ENCODE peak calls at places on chromosomes 3 and 15, in five cellular contexts. U, M, Z, L and C are unnamed samples.

GRCh38 chr15:91099616-91100560 is at the start of gene SV2B:
- DNase-seq in U (peak), M (peak), Z (no peak), L (peak), C (no peak)

GRCh38 chr3:112974894-112975293 is at the start of gene CD200R1:
- DNase-seq in U (no peak), M (no peak), Z (no peak), L (no peak), C (no peak)

GRCh38 chr3:52236424-52236886 is 2.5 kb downstream of the TWF2 start:
- DNase-seq in U (no peak), M (no peak), Z (no peak), L (no peak), C (no peak)

GRCh38 chr3:7382293-7383033 is 521.5 kb downstream of the GRM7 start:
- DNase-seq in U (no peak), M (no peak), Z (no peak), L (peak), C (no peak)

GRCh38 chr3:55313701-55314100 is 173.4 kb downstream of the WNT5A start:
- DNase-seq in U (no peak), M (no peak), Z (no peak), L (no peak), C (no peak)

GRCh38 chr3:61169621-61170251 is 81.5 kb downstream of the FHIT start:
- DNase-seq in U (no peak), M (no peak), Z (no peak), L (no peak), C (no peak)

GRCh38 chr3:60010778-60011177 is 961.0 kb upstream of the CFAP20DC start:
- DNase-seq in U (no peak), M (no peak), Z (no peak), L (no peak), C (no peak)

GRCh38 chr3:15556512-15556911 is 35.0 kb upstream of the COLQ start:
- DNase-seq in U (no peak), M (no peak), Z (no peak), L (no peak), C (no peak)

GRCh38 chr3:56251343-56251945 is 216.8 kb downstream of the ERC2 start:
- DNase-seq in U (peak), M (no peak), Z (no peak), L (peak), C (no peak)

GRCh38 chr3:169362261-169362660 is 301.3 kb downstream of the MECOM start:
- DNase-seq in U (peak), M (no peak), Z (no peak), L (no peak), C (no peak)

GRCh38 chr3:150015906-150016305 is 45.2 kb upstream of the PFN2 start:
- DNase-seq in U (no peak), M (no peak), Z (no peak), L (no peak), C (no peak)

GRCh38 chr3:144491333-144491732 is 519.7 kb downstream of the DIPK2A start:
- DNase-seq in U (no peak), M (no peak), Z (no peak), L (no peak), C (no peak)

GRCh38 chr15:64460737-64461576 is 579 bp downstream of the ZNF609 start:
- DNase-seq in U (no peak), M (peak), Z (peak), L (peak), C (peak)

GRCh38 chr15:64459382-64459781 is 996 bp upstream of the ZNF609 start:
- DNase-seq in U (no peak), M (no peak), Z (no peak), L (no peak), C (no peak)

GRCh38 chr15:64462492-64462891 is 2.1 kb downstream of the ZNF609 start:
- DNase-seq in U (no peak), M (no peak), Z (no peak), L (no peak), C (no peak)

GRCh38 chr15:64460206-64460736 is at the start of gene ZNF609:
- DNase-seq in U (peak), M (peak), Z (peak), L (peak), C (peak)

DNA sequence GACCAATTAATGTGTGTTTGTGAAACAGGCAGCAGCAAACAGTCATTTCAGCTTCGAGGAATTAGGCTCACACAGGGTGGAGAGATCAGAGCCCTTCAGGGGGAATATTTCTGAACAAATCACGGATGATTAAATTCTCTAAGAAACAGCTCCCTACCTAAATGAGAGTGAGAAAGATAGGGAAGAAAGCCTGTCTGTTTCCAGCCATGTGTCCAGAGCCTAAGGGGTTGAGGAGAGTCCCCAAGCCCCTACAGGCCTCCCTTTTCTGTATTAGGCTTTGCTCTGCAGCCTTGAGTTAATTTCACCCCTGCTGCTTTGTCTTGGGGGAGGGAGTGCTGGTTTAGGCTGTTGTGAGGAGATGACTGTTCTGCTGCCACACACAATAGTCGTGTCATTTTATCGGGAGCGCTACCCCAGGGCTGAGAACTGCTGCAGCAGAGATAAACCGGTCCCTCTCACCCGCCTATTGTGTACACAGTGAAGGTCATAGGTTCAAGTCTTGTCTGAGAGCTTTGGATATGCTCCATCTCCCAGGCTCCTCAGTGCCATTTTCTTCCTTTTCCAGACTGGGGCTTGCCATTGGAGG is 1.3 kb downstream of the ZNF609 start:
- DNase-seq in U (peak), M (no peak), Z (no peak), L (peak), C (no peak)
- TF ChIP-seq POLR2A in U (no peak), M (no peak), Z (no peak), L (no peak), C (no peak)

GRCh38 chr3:195549931-195550519 is 6.9 kb upstream of the PPP1R2 start:
- DNase-seq in U (no peak), M (no peak), Z (no peak), L (no peak), C (no peak)
- TF ChIP-seq POLR2A in U (no peak), M (no peak), Z (no peak), L (no peak), C (no peak)

GRCh38 chr3:126357299-126358037 is at the start of gene KLF15:
- DNase-seq in U (peak), M (peak), Z (peak), L (peak), C (peak)
- TF ChIP-seq POLR2A in U (no peak), M (peak), Z (peak), L (no peak), C (no peak)

DNA sequence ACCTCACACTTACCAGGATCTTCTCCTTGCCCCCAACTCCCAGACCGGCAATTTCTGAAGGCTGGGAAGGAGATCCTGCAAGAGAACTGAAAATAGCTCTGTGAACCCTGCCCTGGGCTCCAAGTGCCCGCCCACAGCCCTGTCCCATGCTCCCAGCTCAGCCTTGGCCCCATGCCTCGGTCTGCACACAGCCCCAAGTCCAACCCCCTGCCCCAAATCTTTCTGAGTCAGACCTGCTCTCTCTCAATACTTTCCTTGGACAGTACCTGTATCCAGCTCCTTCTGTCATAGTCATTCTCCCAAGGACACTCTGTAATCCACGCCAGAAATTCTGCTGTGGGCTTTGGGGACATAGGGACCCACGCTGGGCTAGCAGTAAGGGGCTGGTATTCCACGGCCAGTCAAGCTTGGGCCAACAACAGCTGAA is 6.3 kb upstream of the SMAD3 start:
- DNase-seq in U (peak), M (no peak), Z (no peak), L (no peak), C (no peak)
- TF ChIP-seq POLR2A in U (no peak), M (no peak), Z (no peak), L (no peak), C (no peak)

GRCh38 chr3:50121416-50122032 is 32.8 kb downstream of the RBM5 start:
- DNase-seq in U (peak), M (peak), Z (peak), L (peak), C (peak)
- TF ChIP-seq POLR2A in U (no peak), M (peak), Z (no peak), L (no peak), C (no peak)

GRCh38 chr15:75578206-75578947 is 738 bp downstream of the PTPN9 start:
- DNase-seq in U (peak), M (no peak), Z (no peak), L (peak), C (no peak)

GRCh38 chr15:75577401-75578205 is 1.5 kb downstream of the PTPN9 start:
- DNase-seq in U (no peak), M (no peak), Z (no peak), L (no peak), C (peak)

GRCh38 chr15:75583689-75584088 is 4.6 kb upstream of the PTPN9 start:
- DNase-seq in U (no peak), M (no peak), Z (no peak), L (no peak), C (no peak)

GRCh38 chr15:75584121-75584520 is 5.0 kb upstream of the PTPN9 start:
- DNase-seq in U (no peak), M (peak), Z (no peak), L (no peak), C (no peak)

DNA sequence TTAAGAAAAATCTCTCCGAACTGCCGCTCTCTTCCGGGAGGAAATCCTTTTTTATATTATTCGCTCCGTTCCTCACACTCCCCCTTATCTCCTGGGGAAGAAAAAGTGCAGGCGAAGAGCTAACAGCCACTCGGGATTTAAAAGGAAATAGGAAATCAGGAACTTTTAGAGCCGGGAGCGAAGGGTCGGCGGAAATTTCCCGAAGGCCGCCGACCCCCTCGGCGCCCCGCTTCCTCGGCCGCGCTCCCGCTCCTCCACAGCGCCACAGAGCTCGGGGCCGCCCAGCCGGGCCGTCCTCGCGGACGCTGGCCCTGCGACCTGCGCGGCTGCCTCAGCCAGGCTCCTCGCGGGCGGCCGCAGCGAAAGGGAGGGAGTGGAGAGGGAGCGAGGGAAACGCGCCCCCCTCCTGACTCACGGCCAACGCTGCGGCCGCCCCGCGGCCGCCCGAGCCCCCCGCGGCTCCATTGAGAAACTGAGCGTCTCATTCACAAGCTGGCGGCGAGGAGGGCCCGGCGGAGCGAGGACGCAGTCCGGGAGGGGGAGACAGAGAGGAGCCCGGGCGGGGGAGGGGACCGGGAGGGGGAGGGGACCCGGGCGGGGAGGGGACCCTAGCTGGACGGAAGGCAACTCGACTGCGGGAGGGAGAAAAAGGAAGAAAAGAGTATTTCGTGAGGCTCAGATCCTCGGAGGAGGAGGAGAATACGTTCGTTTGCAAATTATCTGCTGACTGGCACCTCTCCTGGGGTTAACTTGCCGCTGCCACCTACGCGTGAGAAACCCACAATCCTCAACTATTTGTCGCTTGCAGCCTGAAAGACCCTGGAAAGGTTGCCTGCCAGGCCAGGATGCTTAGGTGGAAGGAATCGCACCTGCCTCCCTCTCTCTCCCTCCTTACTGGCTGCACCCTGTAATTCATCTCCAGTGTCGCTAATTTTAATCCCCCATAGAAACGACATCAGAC is at the start of gene PTPN9:
- DNase-seq in U (peak), M (peak), Z (peak), L (peak), C (peak)
- TF ChIP-seq POLR2A in U (no peak), M (no peak), Z (peak), L (peak), C (no peak)